ENCODE peak calls at places on chromosomes 16 and 17, in five cellular contexts. W, E, Q, U and Z are unnamed samples.

GRCh38 chr17:16282522-16282921 is 65.5 kb downstream of the PIGL start:
- DNase-seq in Q (no peak), E (no peak), U (no peak), W (no peak), Z (no peak)

GRCh38 chr17:80861892-80862291 is 129.7 kb upstream of the CHMP6 start:
- DNase-seq in Q (no peak), W (peak; percentile 78), E (no peak), U (no peak), Z (peak; percentile 49)

GRCh38 chr16:53821487-53821886 is 117.5 kb downstream of the FTO start:
- DNase-seq in U (no peak), W (no peak), Q (no peak), E (no peak), Z (no peak)

GRCh38 chr17:45775148-45775547 is 9.0 kb upstream of the CRHR1 start:
- DNase-seq in W (no peak), U (no peak), E (no peak), Q (no peak), Z (no peak)

GRCh38 chr16:66483689-66484452 is 56.8 kb downstream of the BEAN1 start:
- DNase-seq in E (peak; percentile 76), U (peak; percentile 77), W (peak; percentile 92), Q (no peak), Z (peak; percentile 78)

GRCh38 chr17:80772906-80773242 is 218.8 kb upstream of the CHMP6 start:
- DNase-seq in U (no peak), E (no peak), Q (no peak), W (no peak), Z (no peak)

GRCh38 chr16:22198547-22199293 is 7.4 kb upstream of the EEF2K start:
- DNase-seq in U (no peak), Q (no peak), E (no peak), W (no peak), Z (no peak)

GRCh38 chr16:8905795-8906591 is 23.8 kb downstream of the LITAFD start:
- DNase-seq in Q (no peak), U (no peak), W (no peak), E (no peak), Z (no peak)

GRCh38 chr17:18182978-18183333 is 672 bp upstream of the ALKBH5 start:
- DNase-seq in E (peak; percentile 83), Q (peak; percentile 62), U (peak; percentile 92), W (peak; percentile 97), Z (peak; percentile 93)

GRCh38 chr16:31298958-31299357 is 39.2 kb downstream of the ITGAM start:
- DNase-seq in Q (no peak), W (no peak), E (no peak), U (no peak), Z (no peak)

GRCh38 chr17:81387235-81388060 is 7.8 kb upstream of the BAHCC1 start:
- DNase-seq in E (no peak), U (no peak), Q (no peak), W (peak; percentile 89), Z (peak; percentile 80)

GRCh38 chr16:28587386-28587785 is 9.5 kb downstream of the SULT1A2 start:
- DNase-seq in W (no peak), Q (no peak), E (no peak), U (no peak), Z (no peak)

GRCh38 chr17:57109393-57110151 is 24.5 kb downstream of the AKAP1 start:
- DNase-seq in U (peak; percentile 59), W (no peak), E (no peak), Q (no peak), Z (peak; percentile 59)

GRCh38 chr16:70715860-70716357 is 30.1 kb upstream of the MTSS2 start:
- DNase-seq in U (no peak), E (no peak), W (no peak), Q (no peak), Z (no peak)

GRCh38 chr17:4724655-4725054 is 6.6 kb upstream of the MED11 start:
- DNase-seq in U (no peak), Q (no peak), E (no peak), W (no peak), Z (no peak)

GRCh38 chr17:4796550-4796915 is 569 bp downstream of the PSMB6 start:
- DNase-seq in U (peak; percentile 37), Q (no peak), E (no peak), W (no peak), Z (no peak)

GRCh38 chr17:59666235-59666634 is 41.0 kb downstream of the PTRH2 start:
- DNase-seq in E (no peak), U (no peak), Q (no peak), W (no peak), Z (no peak)

GRCh38 chr17:17570798-17571716 is 20.5 kb downstream of the PEMT start:
- DNase-seq in W (no peak), U (no peak), Q (no peak), E (no peak), Z (no peak)

GRCh38 chr16:66271074-66272060 is 95.1 kb upstream of the CDH5 start:
- DNase-seq in Q (no peak), U (no peak), E (no peak), W (peak; percentile 45), Z (no peak)

GRCh38 chr17:32558328-32558955 is 71.6 kb downstream of the CDK5R1 start:
- DNase-seq in U (no peak), E (no peak), W (no peak), Q (no peak), Z (no peak)

GRCh38 chr17:46108550-46109110 is 84.6 kb downstream of the KANSL1 start:
- DNase-seq in Q (no peak), W (no peak), U (no peak), E (no peak), Z (no peak)

DNA sequence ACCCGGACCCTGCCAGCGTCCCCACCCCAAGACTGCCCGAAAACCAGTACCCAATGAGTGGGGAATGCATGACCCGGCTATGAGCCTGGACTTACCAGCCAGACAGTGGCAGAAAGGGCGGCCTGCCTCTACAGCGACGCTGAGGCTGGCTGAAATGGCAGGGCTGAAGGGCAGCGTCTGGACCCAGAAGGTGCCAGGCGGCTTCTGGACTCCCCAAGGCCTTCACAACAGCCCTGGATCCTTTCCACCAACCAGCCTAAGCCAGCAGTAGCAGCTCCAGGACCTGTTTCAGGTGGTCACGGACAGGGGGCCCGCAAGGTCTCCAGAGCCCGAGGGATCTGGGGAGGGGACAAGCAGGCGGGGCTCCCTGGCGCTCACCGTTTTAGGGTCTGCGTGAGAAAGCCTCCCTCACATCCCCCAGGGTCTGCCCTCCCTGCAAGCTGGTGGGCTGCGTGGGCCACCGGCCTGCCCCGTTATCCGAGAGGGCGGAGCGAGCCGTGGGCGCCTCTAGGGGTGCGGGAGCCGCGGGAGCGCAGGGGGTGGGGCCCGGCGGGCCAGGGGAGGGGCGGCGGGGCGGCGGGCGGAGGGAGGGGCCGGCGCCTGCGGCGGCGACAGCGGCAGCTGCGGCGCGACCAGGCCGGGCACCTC is at the start of gene RIPOR1:
- DNase-seq in W (peak; percentile 92), U (peak; percentile 70), Q (no peak), E (no peak), Z (peak; percentile 86)
- H3K27ac ChIP-seq in W (peak within 1 kb of the TSS; percentile 80), U (peak within 1 kb of the TSS; percentile 80), Q (peak within 1 kb of the TSS; percentile 82), E (peak within 1 kb of the TSS; percentile 93), Z (peak within 1 kb of the TSS; percentile 96)

DNA sequence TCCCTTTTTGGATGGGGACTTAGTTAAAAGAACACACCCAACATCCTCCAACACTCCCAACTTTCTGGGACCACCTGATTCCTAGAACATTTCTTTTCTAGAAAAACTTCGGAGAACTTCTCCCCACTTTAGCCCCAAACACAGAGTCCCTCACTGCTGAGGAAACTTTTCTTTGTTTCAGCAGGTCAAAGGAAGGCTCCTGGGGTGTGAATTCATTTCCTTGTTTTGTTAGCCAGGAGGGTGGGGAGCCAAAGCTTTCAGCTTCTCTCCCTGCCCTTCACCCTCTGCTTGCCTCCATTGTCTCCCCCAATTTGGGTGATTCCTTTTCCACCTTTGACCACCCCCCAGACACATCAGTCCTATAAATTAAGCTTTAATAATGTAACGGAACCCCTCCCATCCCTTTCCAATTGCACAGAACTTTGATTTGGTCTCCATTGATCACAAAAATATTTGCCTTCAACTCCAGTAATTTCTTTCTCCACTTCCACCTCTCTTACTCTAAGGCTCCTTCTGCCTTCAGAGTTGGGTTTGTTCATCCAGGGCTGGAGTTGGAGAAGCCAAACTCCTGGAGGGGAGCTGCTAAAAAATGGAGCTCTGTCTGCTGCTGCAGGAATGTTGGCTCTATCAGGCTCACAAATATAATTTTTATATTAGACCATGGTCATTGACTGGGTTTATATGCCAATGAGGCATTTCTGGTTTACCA is 10.3 kb downstream of the HOXB4 start:
- DNase-seq in Q (no peak), W (no peak), U (no peak), E (no peak), Z (no peak)
- H3K27me3 ChIP-seq in Q (no peaks in the 10 kb centered on the region), W (no peaks in the 10 kb centered on the region), U (peaks cover 4% of the 10 kb centered on the region), E (peaks cover 11% of the 10 kb centered on the region), Z (peaks cover 12% of the 10 kb centered on the region)

DNA sequence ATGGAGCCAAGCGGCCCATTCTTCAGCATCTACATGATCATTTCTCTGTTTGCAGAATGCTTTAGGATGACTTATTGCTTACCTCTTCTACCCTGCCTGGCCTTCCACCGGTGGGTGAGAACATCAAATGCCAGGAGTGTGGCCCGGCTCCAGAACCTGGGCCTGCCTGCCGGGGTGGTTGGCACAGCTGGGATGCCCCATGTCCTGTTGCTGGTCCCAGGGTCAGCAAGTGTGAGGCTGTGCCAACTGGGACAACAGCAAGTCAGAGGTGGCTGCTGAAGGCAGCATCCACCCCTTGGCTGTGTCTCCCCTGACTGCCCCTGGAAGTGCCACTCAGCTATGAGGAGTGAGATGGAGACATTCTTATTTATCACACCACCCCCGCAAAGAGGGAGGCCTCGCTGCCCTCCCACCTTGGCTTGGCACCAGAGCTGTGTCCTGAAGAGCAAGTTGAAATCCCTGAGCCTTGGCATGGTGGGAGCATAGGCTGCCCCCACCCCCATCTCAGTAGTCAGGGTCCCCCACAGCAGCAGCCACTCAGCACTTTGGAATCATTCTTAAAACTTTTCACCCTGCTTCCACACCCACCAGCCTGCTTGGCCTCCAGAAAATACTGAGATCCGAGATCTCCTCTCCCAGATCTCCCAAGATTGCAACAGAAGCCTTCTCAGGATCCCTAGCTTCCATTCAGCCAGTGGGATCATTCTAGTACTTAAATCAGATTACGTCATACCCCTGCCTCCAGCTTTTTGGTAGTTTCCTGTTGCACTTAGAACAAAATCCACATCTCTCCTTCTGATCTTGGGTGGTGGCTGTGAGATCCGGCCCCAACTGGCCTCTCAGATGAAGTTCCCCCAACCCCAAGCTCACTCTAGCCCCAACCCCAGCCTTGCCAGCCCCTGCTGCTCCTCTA is 127.5 kb downstream of the SOCS1 start:
- DNase-seq in Q (no peak), E (no peak), W (no peak), U (no peak), Z (peak; percentile 59)
- H3K27ac ChIP-seq in Q (peak overlapping the region; percentile 54), E (peak overlapping the region; percentile 42), W (no peak overlapping the region), U (no peak overlapping the region), Z (peak overlapping the region; percentile 25)

GRCh38 chr17:77936881-77937280 is 21.6 kb upstream of the TNRC6C start:
- DNase-seq in Q (no peak), U (no peak), E (no peak), W (no peak), Z (no peak)

GRCh38 chr17:77933777-77934398 is 24.6 kb upstream of the TNRC6C start:
- DNase-seq in Q (no peak), E (no peak), U (no peak), W (no peak), Z (no peak)

GRCh38 chr17:77930780-77931768 is 27.4 kb upstream of the TNRC6C start:
- DNase-seq in U (no peak), Q (no peak), W (no peak), E (no peak), Z (no peak)

GRCh38 chr17:77929871-77930436 is 28.5 kb upstream of the TNRC6C start:
- DNase-seq in Q (no peak), W (no peak), U (no peak), E (no peak), Z (no peak)

DNA sequence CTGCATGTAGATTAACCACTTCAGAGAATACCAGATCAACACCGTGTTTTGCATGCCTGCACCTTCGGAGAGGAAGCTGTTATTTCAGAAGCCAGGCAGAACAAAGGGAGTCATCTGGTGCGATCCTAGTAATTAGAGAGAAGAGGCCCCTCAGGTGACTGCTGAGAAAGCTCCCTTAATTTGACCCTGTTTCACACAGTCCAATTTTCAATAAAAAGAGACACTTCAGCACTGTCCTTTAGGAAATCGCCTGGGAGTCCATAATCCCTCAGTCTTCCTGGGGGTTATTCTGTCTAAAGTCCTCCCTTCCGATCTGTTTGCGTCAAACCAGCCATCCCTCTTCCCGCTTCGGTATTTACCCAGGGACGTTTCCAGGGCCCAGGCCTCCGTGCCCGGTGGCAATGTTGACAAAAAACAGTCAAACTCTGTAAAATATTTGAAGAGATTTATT is 23.4 kb upstream of the TNRC6C start:
- DNase-seq in W (no peak), Q (no peak), U (no peak), E (no peak), Z (no peak)
- H3K27me3 ChIP-seq in W (no peaks in the 10 kb centered on the region), Q (no peaks in the 10 kb centered on the region), U (no peaks in the 10 kb centered on the region), E (peaks cover 7% of the 10 kb centered on the region), Z (no peaks in the 10 kb centered on the region)